ENCODE peak calls at places on chromosomes 6 and 20, in six cellular contexts. One of them, this sample, is unnamed.

GRCh38 chr6:73903155-73903554 is 207.2 kb downstream of the CD109 start:
- DNase-seq in pancreas: no peak
- DNase-seq in PC-3: no peak
- DNase-seq in HFF-Myc: no peak
- DNase-seq in tibial artery: no peak
- DNase-seq in IMR-90: no peak
- DNase-seq in this sample: no peak

GRCh38 chr6:24273471-24273870 is 84.4 kb downstream of the DCDC2 start:
- DNase-seq in PC-3: peak; percentile 57
- DNase-seq in HFF-Myc: peak; percentile 21
- DNase-seq in IMR-90: peak; percentile 17
- DNase-seq in pancreas: no peak
- DNase-seq in tibial artery: no peak
- DNase-seq in this sample: peak; percentile 65

GRCh38 chr20:38338849-38339520 is 7.3 kb upstream of the LBP start:
- DNase-seq in HFF-Myc: no peak
- DNase-seq in tibial artery: no peak
- DNase-seq in pancreas: no peak
- DNase-seq in PC-3: peak; percentile 59
- DNase-seq in IMR-90: no peak
- DNase-seq in this sample: peak; percentile 37

GRCh38 chr6:57324538-57324937 is 7.1 kb downstream of the PRIM2 start:
- DNase-seq in IMR-90: peak; percentile 32
- DNase-seq in tibial artery: no peak
- DNase-seq in HFF-Myc: no peak
- DNase-seq in pancreas: no peak
- DNase-seq in PC-3: peak; percentile 46
- DNase-seq in this sample: peak; percentile 28

GRCh38 chr6:95723638-95724037 is 146.3 kb downstream of the MANEA start:
- DNase-seq in IMR-90: no peak
- DNase-seq in HFF-Myc: no peak
- DNase-seq in pancreas: no peak
- DNase-seq in PC-3: no peak
- DNase-seq in tibial artery: no peak
- DNase-seq in this sample: peak; percentile 70

GRCh38 chr6:148967546-148967945 is 220.7 kb downstream of the UST start:
- DNase-seq in HFF-Myc: no peak
- DNase-seq in tibial artery: no peak
- DNase-seq in pancreas: no peak
- DNase-seq in IMR-90: no peak
- DNase-seq in PC-3: no peak
- DNase-seq in this sample: no peak

GRCh38 chr20:56247954-56248782 is at the start of gene MC3R:
- DNase-seq in IMR-90: peak; percentile 30
- DNase-seq in PC-3: peak; percentile 79
- DNase-seq in tibial artery: no peak
- DNase-seq in pancreas: peak; percentile 31
- DNase-seq in HFF-Myc: no peak
- DNase-seq in this sample: peak; percentile 44

GRCh38 chr6:105566503-105566902 is 163.6 kb upstream of the PREP start:
- DNase-seq in IMR-90: no peak
- DNase-seq in pancreas: no peak
- DNase-seq in tibial artery: no peak
- DNase-seq in HFF-Myc: no peak
- DNase-seq in PC-3: no peak
- DNase-seq in this sample: no peak

GRCh38 chr6:74091133-74091793 is 395.3 kb downstream of the CD109 start:
- DNase-seq in tibial artery: no peak
- DNase-seq in PC-3: peak; percentile 58
- DNase-seq in IMR-90: peak; percentile 58
- DNase-seq in pancreas: no peak
- DNase-seq in HFF-Myc: no peak
- DNase-seq in this sample: peak; percentile 50

GRCh38 chr6:112485140-112485539 is 138.0 kb downstream of the RFPL4B start:
- DNase-seq in PC-3: no peak
- DNase-seq in IMR-90: no peak
- DNase-seq in HFF-Myc: no peak
- DNase-seq in pancreas: no peak
- DNase-seq in tibial artery: no peak
- DNase-seq in this sample: no peak

DNA sequence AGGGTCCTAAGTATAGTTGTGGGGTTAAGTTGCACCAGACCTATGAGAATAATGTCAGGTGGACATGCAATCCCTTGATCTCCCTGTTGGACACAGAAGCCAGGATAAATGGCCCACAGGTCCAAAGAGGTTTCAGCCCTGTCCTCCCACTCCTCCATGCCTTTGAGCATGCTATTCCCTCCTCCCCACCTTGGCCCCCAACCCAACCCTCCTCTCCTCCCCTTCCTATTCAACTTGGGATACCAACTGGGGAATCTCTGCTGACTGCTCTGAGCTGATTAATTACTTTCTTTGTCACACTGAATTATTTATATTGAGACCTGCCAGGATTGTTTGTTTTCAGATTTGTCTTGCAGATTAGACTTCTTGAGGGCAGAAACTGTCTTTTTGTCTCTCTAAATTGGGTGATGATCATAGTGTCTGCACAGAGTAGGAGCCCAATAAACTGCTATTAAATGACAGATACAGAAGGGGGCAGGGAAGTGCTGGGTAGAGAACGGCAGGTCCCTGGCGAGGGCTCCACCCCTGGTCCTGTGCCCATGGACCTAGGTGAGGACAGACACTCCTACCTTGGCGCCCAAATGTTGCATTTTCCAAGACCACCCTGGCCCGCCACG is 120.9 kb downstream of the UNC5CL start:
- DNase-seq in HFF-Myc: no peak
- DNase-seq in IMR-90: no peak
- DNase-seq in PC-3: no peak
- DNase-seq in pancreas: no peak
- DNase-seq in tibial artery: no peak
- DNase-seq in this sample: no peak
- H3K4me3 ChIP-seq in HFF-Myc: no peak overlapping the region
- H3K4me3 ChIP-seq in IMR-90: no peak overlapping the region
- H3K4me3 ChIP-seq in PC-3: no peak overlapping the region
- H3K4me3 ChIP-seq in pancreas: no peak overlapping the region
- H3K4me3 ChIP-seq in tibial artery: no peak overlapping the region
- H3K4me3 ChIP-seq in this sample: no peak overlapping the region

GRCh38 chr6:83709748-83710050 is 798 bp upstream of the SNAP91 start:
- DNase-seq in PC-3: no peak
- DNase-seq in tibial artery: no peak
- DNase-seq in HFF-Myc: no peak
- DNase-seq in pancreas: no peak
- DNase-seq in IMR-90: no peak
- DNase-seq in this sample: no peak
- H3K4me3 ChIP-seq in PC-3: no peak overlapping the region
- H3K4me3 ChIP-seq in tibial artery: peak overlapping the region; percentile 59
- H3K4me3 ChIP-seq in HFF-Myc: no peak overlapping the region
- H3K4me3 ChIP-seq in pancreas: no peak overlapping the region
- H3K4me3 ChIP-seq in IMR-90: no peak overlapping the region
- H3K4me3 ChIP-seq in this sample: no peak overlapping the region

DNA sequence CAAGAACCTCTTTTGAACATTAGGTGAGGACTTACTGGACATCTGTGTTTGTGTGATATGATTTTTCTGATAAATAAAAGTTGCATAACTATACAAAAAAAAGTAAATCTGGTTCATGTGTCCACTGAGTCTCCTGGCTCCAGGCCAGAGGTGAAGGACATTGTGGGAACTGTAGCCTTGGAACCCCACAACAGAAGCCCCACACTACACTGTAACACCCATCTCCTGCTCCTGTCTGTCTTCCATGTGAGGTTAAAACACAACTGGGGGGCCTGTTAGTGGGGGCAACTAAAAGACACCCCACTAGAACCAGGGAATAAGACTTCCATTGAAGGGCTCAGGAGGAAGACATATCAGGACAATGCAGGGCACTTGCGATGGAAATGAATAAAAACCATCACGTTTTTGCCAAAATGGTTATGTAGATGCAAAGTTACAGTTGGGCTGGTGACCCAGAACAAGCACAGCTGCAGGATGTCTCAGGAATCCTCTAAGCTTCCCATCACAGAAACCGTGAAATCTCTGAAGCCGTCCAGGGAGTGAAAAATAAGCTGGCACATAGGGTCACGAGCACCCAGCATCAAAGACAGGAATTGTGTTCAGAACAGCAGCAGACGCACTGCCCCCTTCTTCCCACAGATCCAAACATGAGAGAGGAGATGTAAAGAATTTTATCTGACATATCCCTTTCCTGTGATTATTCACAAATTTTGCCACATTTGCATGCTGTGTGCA is 36.7 kb upstream of the PCSK2 start:
- DNase-seq in HFF-Myc: no peak
- DNase-seq in PC-3: no peak
- DNase-seq in tibial artery: no peak
- DNase-seq in pancreas: no peak
- DNase-seq in IMR-90: no peak
- DNase-seq in this sample: no peak
- H3K4me3 ChIP-seq in HFF-Myc: no peak overlapping the region
- H3K4me3 ChIP-seq in PC-3: no peak overlapping the region
- H3K4me3 ChIP-seq in tibial artery: no peak overlapping the region
- H3K4me3 ChIP-seq in pancreas: no peak overlapping the region
- H3K4me3 ChIP-seq in IMR-90: no peak overlapping the region
- H3K4me3 ChIP-seq in this sample: no peak overlapping the region

DNA sequence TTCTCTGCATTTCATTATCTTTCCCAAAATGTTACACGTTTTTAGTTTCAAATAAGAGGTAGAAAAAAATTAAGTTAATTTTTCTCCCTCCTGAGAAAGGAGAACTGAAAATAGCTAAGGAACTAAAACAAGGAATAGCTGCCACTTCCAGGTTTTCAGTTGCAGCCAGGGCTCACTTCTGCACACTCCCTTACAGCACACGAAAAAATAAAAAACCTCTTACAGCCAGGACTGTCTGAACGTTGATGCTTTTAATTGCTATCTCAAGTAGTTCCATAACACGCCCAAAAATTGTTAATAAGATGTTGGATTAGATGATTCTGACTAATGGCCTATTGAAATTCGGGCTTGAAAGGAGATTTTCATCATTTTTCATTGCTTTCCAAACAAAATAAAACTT is 153.7 kb upstream of the THBS2 start:
- DNase-seq in tibial artery: no peak
- DNase-seq in pancreas: no peak
- DNase-seq in IMR-90: no peak
- DNase-seq in HFF-Myc: no peak
- DNase-seq in PC-3: no peak
- DNase-seq in this sample: no peak
- H3K4me3 ChIP-seq in tibial artery: no peak overlapping the region
- H3K4me3 ChIP-seq in pancreas: no peak overlapping the region
- H3K4me3 ChIP-seq in IMR-90: no peak overlapping the region
- H3K4me3 ChIP-seq in HFF-Myc: no peak overlapping the region
- H3K4me3 ChIP-seq in PC-3: no peak overlapping the region
- H3K4me3 ChIP-seq in this sample: no peak overlapping the region

DNA sequence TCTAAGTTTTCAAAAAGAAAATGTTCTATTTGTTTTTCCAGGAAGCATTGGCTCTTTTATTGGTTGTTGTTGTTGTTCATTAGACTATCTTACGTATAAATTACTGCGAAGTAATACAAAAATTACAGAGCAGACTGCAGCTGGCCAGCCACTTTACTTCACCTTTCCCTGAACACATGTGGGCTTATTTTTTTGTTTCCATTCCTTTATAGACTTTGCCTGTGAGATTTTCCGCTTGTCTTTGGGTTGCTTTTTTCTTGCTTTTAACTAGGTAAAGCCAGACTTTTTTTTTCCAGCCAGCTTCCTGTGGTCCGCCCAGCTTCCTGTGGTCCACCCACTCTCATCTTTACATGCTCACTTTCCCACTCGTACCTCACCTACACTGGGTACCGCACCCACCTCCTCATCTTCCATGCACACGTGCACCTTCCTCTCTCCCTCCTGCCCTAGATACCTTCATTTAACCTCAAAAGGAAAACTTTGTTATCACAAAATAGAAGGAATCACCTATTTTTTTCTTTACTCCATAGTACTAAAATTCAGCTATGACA is 79.0 kb downstream of the IPCEF1 start:
- DNase-seq in tibial artery: no peak
- DNase-seq in HFF-Myc: no peak
- DNase-seq in IMR-90: no peak
- DNase-seq in pancreas: no peak
- DNase-seq in PC-3: no peak
- DNase-seq in this sample: no peak
- H3K4me3 ChIP-seq in tibial artery: no peak overlapping the region
- H3K4me3 ChIP-seq in HFF-Myc: no peak overlapping the region
- H3K4me3 ChIP-seq in IMR-90: no peak overlapping the region
- H3K4me3 ChIP-seq in pancreas: no peak overlapping the region
- H3K4me3 ChIP-seq in PC-3: peak overlapping the region; percentile 72
- H3K4me3 ChIP-seq in this sample: no peak overlapping the region

DNA sequence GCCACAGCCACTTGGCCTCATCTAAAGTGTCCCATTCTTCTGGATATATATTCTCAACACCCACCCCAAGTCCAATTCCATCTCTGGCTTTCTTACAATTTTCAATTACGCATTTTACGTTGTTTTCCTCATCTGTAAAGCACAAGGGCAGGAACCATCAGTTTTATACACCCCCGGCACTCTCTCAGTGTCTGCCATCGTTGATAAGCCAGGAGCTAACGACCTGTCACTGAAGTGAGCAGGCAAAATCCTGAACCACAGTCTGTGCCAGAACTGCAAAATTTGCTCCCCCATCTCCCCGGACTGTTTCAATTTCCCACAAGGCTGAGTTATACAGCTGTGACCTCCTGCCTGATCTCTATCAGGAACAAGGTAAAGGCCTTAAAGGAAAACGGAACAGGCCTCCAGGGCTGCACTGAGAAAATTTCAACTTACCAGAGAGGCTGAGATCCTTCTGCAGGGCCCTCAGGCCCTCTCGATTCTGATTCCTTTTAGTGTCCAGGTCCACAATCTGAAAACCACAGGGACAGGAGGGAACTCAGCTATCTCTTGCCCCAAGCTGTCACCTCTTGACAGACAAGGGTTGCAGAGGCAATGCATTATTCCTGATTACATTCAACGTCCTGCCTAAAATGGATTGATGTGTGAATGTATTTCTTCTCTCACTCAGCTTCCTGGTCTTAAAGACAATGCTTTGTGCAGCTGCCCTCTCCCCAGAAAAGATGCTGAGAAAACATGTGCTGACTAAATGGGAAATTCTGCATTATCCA is 1.8 kb downstream of the PDRG1 start:
- DNase-seq in pancreas: no peak
- DNase-seq in IMR-90: no peak
- DNase-seq in HFF-Myc: no peak
- DNase-seq in PC-3: no peak
- DNase-seq in tibial artery: no peak
- DNase-seq in this sample: no peak
- H3K4me3 ChIP-seq in pancreas: no peak overlapping the region
- H3K4me3 ChIP-seq in IMR-90: no peak overlapping the region
- H3K4me3 ChIP-seq in HFF-Myc: peak overlapping the region; percentile 98
- H3K4me3 ChIP-seq in PC-3: peak overlapping the region; percentile 98
- H3K4me3 ChIP-seq in tibial artery: no peak overlapping the region
- H3K4me3 ChIP-seq in this sample: no peak overlapping the region